ENCODE peak calls at places on chromosomes 3 and 15, in ten cellular contexts. One of them, this sample, is unnamed.

GRCh38 chr3:125057186-125057850 is 1.5 kb upstream of the HEG1 start:
- DNase-seq in tibial nerve: no peak
- DNase-seq in neural progenitor cell: no peak
- DNase-seq in lower lobe of right lung: no peak
- DNase-seq in ascending aorta: no peak
- DNase-seq in osteoblast: peak; percentile 93
- DNase-seq in heart right ventricle: no peak
- DNase-seq in psoas muscle: no peak
- DNase-seq in cardiac muscle cell: peak; percentile 59
- DNase-seq in heart left ventricle: no peak
- DNase-seq in this sample: no peak

GRCh38 chr15:28904541-28905303 is 18.9 kb downstream of the APBA2 start:
- DNase-seq in tibial nerve: no peak
- DNase-seq in neural progenitor cell: no peak
- DNase-seq in lower lobe of right lung: no peak
- DNase-seq in ascending aorta: peak; percentile 46
- DNase-seq in osteoblast: no peak
- DNase-seq in heart right ventricle: no peak
- DNase-seq in psoas muscle: no peak
- DNase-seq in cardiac muscle cell: peak; percentile 21
- DNase-seq in heart left ventricle: no peak
- DNase-seq in this sample: no peak

GRCh38 chr15:46344906-46345305 is 710.1 kb downstream of the SQOR start:
- DNase-seq in tibial nerve: no peak
- DNase-seq in neural progenitor cell: no peak
- DNase-seq in lower lobe of right lung: no peak
- DNase-seq in ascending aorta: no peak
- DNase-seq in osteoblast: no peak
- DNase-seq in heart right ventricle: no peak
- DNase-seq in psoas muscle: no peak
- DNase-seq in cardiac muscle cell: no peak
- DNase-seq in heart left ventricle: no peak
- DNase-seq in this sample: no peak

GRCh38 chr15:74489518-74490338 is 28.8 kb upstream of the UBL7 start:
- DNase-seq in tibial nerve: no peak
- DNase-seq in neural progenitor cell: peak; percentile 82
- DNase-seq in lower lobe of right lung: peak; percentile 61
- DNase-seq in ascending aorta: peak; percentile 64
- DNase-seq in osteoblast: peak; percentile 92
- DNase-seq in heart right ventricle: peak; percentile 29
- DNase-seq in psoas muscle: peak; percentile 68
- DNase-seq in cardiac muscle cell: peak; percentile 54
- DNase-seq in heart left ventricle: peak; percentile 35
- DNase-seq in this sample: peak; percentile 21

GRCh38 chr15:63474810-63475316 is 29.5 kb upstream of the USP3 start:
- DNase-seq in tibial nerve: no peak
- DNase-seq in neural progenitor cell: no peak
- DNase-seq in lower lobe of right lung: peak; percentile 65
- DNase-seq in ascending aorta: no peak
- DNase-seq in osteoblast: no peak
- DNase-seq in heart right ventricle: no peak
- DNase-seq in psoas muscle: no peak
- DNase-seq in cardiac muscle cell: no peak
- DNase-seq in heart left ventricle: no peak
- DNase-seq in this sample: no peak

GRCh38 chr3:112074616-112075497 is 11.3 kb upstream of the C3orf52 start:
- DNase-seq in tibial nerve: no peak
- DNase-seq in neural progenitor cell: no peak
- DNase-seq in lower lobe of right lung: peak; percentile 68
- DNase-seq in ascending aorta: no peak
- DNase-seq in osteoblast: peak; percentile 82
- DNase-seq in heart right ventricle: no peak
- DNase-seq in psoas muscle: no peak
- DNase-seq in cardiac muscle cell: peak; percentile 87
- DNase-seq in heart left ventricle: no peak
- DNase-seq in this sample: no peak

GRCh38 chr3:125435231-125435630 is 60.1 kb upstream of the ZNF148 start:
- DNase-seq in tibial nerve: no peak
- DNase-seq in neural progenitor cell: no peak
- DNase-seq in lower lobe of right lung: no peak
- DNase-seq in ascending aorta: no peak
- DNase-seq in osteoblast: no peak
- DNase-seq in heart right ventricle: no peak
- DNase-seq in psoas muscle: no peak
- DNase-seq in cardiac muscle cell: no peak
- DNase-seq in heart left ventricle: no peak
- DNase-seq in this sample: no peak

GRCh38 chr3:43187836-43188479 is 82.1 kb upstream of the POMGNT2 start:
- DNase-seq in tibial nerve: no peak
- DNase-seq in neural progenitor cell: no peak
- DNase-seq in lower lobe of right lung: no peak
- DNase-seq in ascending aorta: no peak
- DNase-seq in osteoblast: no peak
- DNase-seq in heart right ventricle: no peak
- DNase-seq in psoas muscle: no peak
- DNase-seq in cardiac muscle cell: no peak
- DNase-seq in heart left ventricle: no peak
- DNase-seq in this sample: no peak

GRCh38 chr3:149702691-149703426 is 45.0 kb upstream of the WWTR1 start:
- DNase-seq in tibial nerve: no peak
- DNase-seq in neural progenitor cell: no peak
- DNase-seq in lower lobe of right lung: no peak
- DNase-seq in ascending aorta: no peak
- DNase-seq in osteoblast: peak; percentile 93
- DNase-seq in heart right ventricle: no peak
- DNase-seq in psoas muscle: no peak
- DNase-seq in cardiac muscle cell: peak; percentile 68
- DNase-seq in heart left ventricle: no peak
- DNase-seq in this sample: no peak

GRCh38 chr15:74429784-74430141 is 4.0 kb downstream of the SEMA7A start:
- DNase-seq in tibial nerve: no peak
- DNase-seq in neural progenitor cell: no peak
- DNase-seq in lower lobe of right lung: no peak
- DNase-seq in ascending aorta: no peak
- DNase-seq in osteoblast: no peak
- DNase-seq in heart right ventricle: no peak
- DNase-seq in psoas muscle: no peak
- DNase-seq in cardiac muscle cell: no peak
- DNase-seq in heart left ventricle: no peak
- DNase-seq in this sample: no peak

GRCh38 chr3:46976326-46977190 is at the start of gene CCDC12:
- DNase-seq in tibial nerve: peak; percentile 89
- DNase-seq in neural progenitor cell: peak; percentile 98
- DNase-seq in lower lobe of right lung: peak; percentile 96
- DNase-seq in ascending aorta: peak; percentile 98
- DNase-seq in osteoblast: peak; percentile 100
- DNase-seq in heart right ventricle: peak; percentile 88
- DNase-seq in psoas muscle: peak; percentile 97
- DNase-seq in cardiac muscle cell: peak; percentile 99
- DNase-seq in heart left ventricle: peak; percentile 96
- DNase-seq in this sample: peak; percentile 96

GRCh38 chr3:46977811-46978195 is 1.3 kb upstream of the CCDC12 start:
- DNase-seq in tibial nerve: no peak
- DNase-seq in neural progenitor cell: no peak
- DNase-seq in lower lobe of right lung: no peak
- DNase-seq in ascending aorta: no peak
- DNase-seq in osteoblast: no peak
- DNase-seq in heart right ventricle: no peak
- DNase-seq in psoas muscle: peak; percentile 41
- DNase-seq in cardiac muscle cell: no peak
- DNase-seq in heart left ventricle: no peak
- DNase-seq in this sample: no peak

GRCh38 chr3:46971742-46972141 is 4.8 kb downstream of the CCDC12 start:
- DNase-seq in tibial nerve: no peak
- DNase-seq in neural progenitor cell: no peak
- DNase-seq in lower lobe of right lung: no peak
- DNase-seq in ascending aorta: no peak
- DNase-seq in osteoblast: peak; percentile 37
- DNase-seq in heart right ventricle: no peak
- DNase-seq in psoas muscle: no peak
- DNase-seq in cardiac muscle cell: no peak
- DNase-seq in heart left ventricle: no peak
- DNase-seq in this sample: no peak

GRCh38 chr3:46972396-46972795 is 4.1 kb downstream of the CCDC12 start:
- DNase-seq in tibial nerve: no peak
- DNase-seq in neural progenitor cell: no peak
- DNase-seq in lower lobe of right lung: no peak
- DNase-seq in ascending aorta: no peak
- DNase-seq in osteoblast: no peak
- DNase-seq in heart right ventricle: no peak
- DNase-seq in psoas muscle: no peak
- DNase-seq in cardiac muscle cell: no peak
- DNase-seq in heart left ventricle: no peak
- DNase-seq in this sample: no peak

GRCh38 chr3:46974421-46975227 is 1.9 kb downstream of the CCDC12 start:
- DNase-seq in tibial nerve: no peak
- DNase-seq in neural progenitor cell: no peak
- DNase-seq in lower lobe of right lung: no peak
- DNase-seq in ascending aorta: no peak
- DNase-seq in osteoblast: peak; percentile 68
- DNase-seq in heart right ventricle: no peak
- DNase-seq in psoas muscle: no peak
- DNase-seq in cardiac muscle cell: no peak
- DNase-seq in heart left ventricle: no peak
- DNase-seq in this sample: no peak
- H3K4me3 ChIP-seq in tibial nerve: no peak overlapping the region
- H3K4me3 ChIP-seq in neural progenitor cell: no peak overlapping the region
- H3K4me3 ChIP-seq in lower lobe of right lung: peak overlapping the region; percentile 83
- H3K4me3 ChIP-seq in ascending aorta: peak overlapping the region; percentile 83
- H3K4me3 ChIP-seq in osteoblast: no peak overlapping the region
- H3K4me3 ChIP-seq in heart right ventricle: no peak overlapping the region
- H3K4me3 ChIP-seq in psoas muscle: peak overlapping the region; percentile 92
- H3K4me3 ChIP-seq in cardiac muscle cell: no peak overlapping the region
- H3K4me3 ChIP-seq in heart left ventricle: no peak overlapping the region
- H3K4me3 ChIP-seq in this sample: no peak overlapping the region

DNA sequence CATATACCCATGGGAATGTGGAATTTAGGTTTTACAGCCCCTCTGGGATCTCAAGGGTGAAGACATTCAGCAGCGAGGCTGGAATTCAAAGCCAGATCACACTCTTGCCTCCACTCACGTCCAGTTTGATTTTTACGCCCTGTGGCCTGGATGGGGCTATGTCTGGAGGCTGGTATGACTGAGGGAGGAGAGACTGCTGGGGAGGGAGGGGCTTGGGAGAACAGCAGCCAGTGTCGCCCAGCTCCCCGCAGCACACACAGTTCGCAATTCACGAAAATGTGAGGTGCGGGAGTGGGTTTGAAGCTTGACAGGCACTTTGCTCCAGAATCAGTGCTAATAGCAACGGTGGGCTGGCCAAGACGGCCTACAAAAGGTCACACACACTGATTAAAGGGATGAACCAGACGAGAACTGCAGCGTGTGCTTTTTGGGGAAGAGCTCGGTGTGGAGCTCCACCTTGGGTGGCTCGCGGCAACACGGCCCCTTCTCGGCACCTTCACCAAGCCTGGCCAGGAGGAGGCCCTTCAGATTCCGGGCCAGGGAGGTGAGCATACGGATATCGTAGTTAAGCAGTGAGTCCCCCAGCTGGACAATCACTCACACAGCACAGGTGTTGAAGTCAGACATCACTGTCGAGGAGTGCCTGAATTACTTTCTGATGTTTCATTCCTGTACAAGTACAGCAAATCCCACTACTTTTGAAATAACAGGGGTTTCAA is 16.4 kb downstream of the EHD4 start:
- DNase-seq in tibial nerve: no peak
- DNase-seq in neural progenitor cell: peak; percentile 44
- DNase-seq in lower lobe of right lung: no peak
- DNase-seq in ascending aorta: no peak
- DNase-seq in osteoblast: no peak
- DNase-seq in heart right ventricle: no peak
- DNase-seq in psoas muscle: no peak
- DNase-seq in cardiac muscle cell: no peak
- DNase-seq in heart left ventricle: no peak
- DNase-seq in this sample: no peak
- H3K4me1 ChIP-seq in tibial nerve: no peaks in the 10 kb centered on the region
- H3K4me1 ChIP-seq in neural progenitor cell: no peaks in the 10 kb centered on the region
- H3K4me1 ChIP-seq in lower lobe of right lung: peaks cover 40% of the 10 kb centered on the region
- H3K4me1 ChIP-seq in ascending aorta: peaks cover 13% of the 10 kb centered on the region
- H3K4me1 ChIP-seq in osteoblast: peaks cover 12% of the 10 kb centered on the region
- H3K4me1 ChIP-seq in heart right ventricle: peaks cover 62% of the 10 kb centered on the region
- H3K4me1 ChIP-seq in psoas muscle: peaks cover 12% of the 10 kb centered on the region
- H3K4me1 ChIP-seq in cardiac muscle cell: peaks cover 36% of the 10 kb centered on the region
- H3K4me1 ChIP-seq in heart left ventricle: peaks cover 39% of the 10 kb centered on the region
- H3K4me1 ChIP-seq in this sample: peaks cover 11% of the 10 kb centered on the region

GRCh38 chr3:123315271-123315595 is 113.5 kb downstream of the SEC22A start:
- DNase-seq in tibial nerve: no peak
- DNase-seq in neural progenitor cell: no peak
- DNase-seq in lower lobe of right lung: no peak
- DNase-seq in ascending aorta: no peak
- DNase-seq in osteoblast: peak; percentile 44
- DNase-seq in heart right ventricle: no peak
- DNase-seq in psoas muscle: no peak
- DNase-seq in cardiac muscle cell: no peak
- DNase-seq in heart left ventricle: no peak
- DNase-seq in this sample: no peak
- H3K4me3 ChIP-seq in tibial nerve: no peak overlapping the region
- H3K4me3 ChIP-seq in neural progenitor cell: no peak overlapping the region
- H3K4me3 ChIP-seq in lower lobe of right lung: no peak overlapping the region
- H3K4me3 ChIP-seq in ascending aorta: no peak overlapping the region
- H3K4me3 ChIP-seq in osteoblast: no peak overlapping the region
- H3K4me3 ChIP-seq in heart right ventricle: no peak overlapping the region
- H3K4me3 ChIP-seq in psoas muscle: no peak overlapping the region
- H3K4me3 ChIP-seq in cardiac muscle cell: no peak overlapping the region
- H3K4me3 ChIP-seq in heart left ventricle: no peak overlapping the region
- H3K4me3 ChIP-seq in this sample: no peak overlapping the region

GRCh38 chr3:50355829-50356552 is 3.3 kb downstream of the TMEM115 start:
- DNase-seq in tibial nerve: no peak
- DNase-seq in neural progenitor cell: no peak
- DNase-seq in lower lobe of right lung: no peak
- DNase-seq in ascending aorta: no peak
- DNase-seq in osteoblast: no peak
- DNase-seq in heart right ventricle: no peak
- DNase-seq in psoas muscle: no peak
- DNase-seq in cardiac muscle cell: no peak
- DNase-seq in heart left ventricle: no peak
- DNase-seq in this sample: no peak

GRCh38 chr3:50353231-50354004 is 2.8 kb downstream of the CYB561D2 start:
- DNase-seq in tibial nerve: no peak
- DNase-seq in neural progenitor cell: no peak
- DNase-seq in lower lobe of right lung: peak; percentile 39
- DNase-seq in ascending aorta: no peak
- DNase-seq in osteoblast: no peak
- DNase-seq in heart right ventricle: no peak
- DNase-seq in psoas muscle: no peak
- DNase-seq in cardiac muscle cell: no peak
- DNase-seq in heart left ventricle: no peak
- DNase-seq in this sample: no peak

GRCh38 chr3:50356553-50356952 is 2.8 kb downstream of the TMEM115 start:
- DNase-seq in tibial nerve: no peak
- DNase-seq in neural progenitor cell: no peak
- DNase-seq in lower lobe of right lung: no peak
- DNase-seq in ascending aorta: no peak
- DNase-seq in osteoblast: no peak
- DNase-seq in heart right ventricle: no peak
- DNase-seq in psoas muscle: peak; percentile 67
- DNase-seq in cardiac muscle cell: peak; percentile 25
- DNase-seq in heart left ventricle: no peak
- DNase-seq in this sample: no peak

GRCh38 chr3:50354186-50354764 is 3.6 kb downstream of the CYB561D2 start:
- DNase-seq in tibial nerve: no peak
- DNase-seq in neural progenitor cell: no peak
- DNase-seq in lower lobe of right lung: no peak
- DNase-seq in ascending aorta: no peak
- DNase-seq in osteoblast: no peak
- DNase-seq in heart right ventricle: no peak
- DNase-seq in psoas muscle: no peak
- DNase-seq in cardiac muscle cell: no peak
- DNase-seq in heart left ventricle: no peak
- DNase-seq in this sample: no peak

GRCh38 chr3:50354850-50355249 is 4.2 kb downstream of the CYB561D2 start:
- DNase-seq in tibial nerve: no peak
- DNase-seq in neural progenitor cell: no peak
- DNase-seq in lower lobe of right lung: no peak
- DNase-seq in ascending aorta: no peak
- DNase-seq in osteoblast: no peak
- DNase-seq in heart right ventricle: no peak
- DNase-seq in psoas muscle: no peak
- DNase-seq in cardiac muscle cell: no peak
- DNase-seq in heart left ventricle: no peak
- DNase-seq in this sample: no peak
- H3K4me1 ChIP-seq in tibial nerve: peaks cover 46% of the 10 kb centered on the region
- H3K4me1 ChIP-seq in neural progenitor cell: peaks cover 22% of the 10 kb centered on the region
- H3K4me1 ChIP-seq in lower lobe of right lung: peaks cover 61% of the 10 kb centered on the region
- H3K4me1 ChIP-seq in ascending aorta: peaks cover 18% of the 10 kb centered on the region
- H3K4me1 ChIP-seq in osteoblast: peaks cover 58% of the 10 kb centered on the region
- H3K4me1 ChIP-seq in heart right ventricle: peaks cover 47% of the 10 kb centered on the region
- H3K4me1 ChIP-seq in psoas muscle: peaks cover 55% of the 10 kb centered on the region
- H3K4me1 ChIP-seq in cardiac muscle cell: peaks cover 28% of the 10 kb centered on the region
- H3K4me1 ChIP-seq in heart left ventricle: peaks cover 40% of the 10 kb centered on the region
- H3K4me1 ChIP-seq in this sample: peaks cover 50% of the 10 kb centered on the region

This sample was measured in effector memory CD4-positive, alpha-beta T cell.